ENCODE peak calls at places on chromosomes 7 and 10, in nine cellular contexts. One of them, this sample, is unnamed.

GRCh38 chr10:120221873-120222485 is 235.0 kb upstream of the PLPP4 start:
- DNase-seq in suprapubic skin: no peak
- DNase-seq in right lobe of liver: no peak
- DNase-seq in RWPE2: no peak
- DNase-seq in transverse colon: no peak
- DNase-seq in fibroblast of the aortic adventitia: peak
- DNase-seq in cardiac muscle cell: peak
- DNase-seq in fibroblast of lung: no peak
- DNase-seq in neural progenitor cell: peak
- DNase-seq in this sample: peak

GRCh38 chr7:70698219-70698832 is 433.6 kb upstream of the GALNT17 start:
- DNase-seq in fibroblast of the aortic adventitia: peak
- DNase-seq in neural progenitor cell: peak
- DNase-seq in suprapubic skin: no peak
- DNase-seq in RWPE2: no peak
- DNase-seq in cardiac muscle cell: peak
- DNase-seq in fibroblast of lung: peak
- DNase-seq in transverse colon: no peak
- DNase-seq in right lobe of liver: no peak
- DNase-seq in this sample: peak

GRCh38 chr7:57375783-57376182 is 74.2 kb upstream of the ZNF716 start:
- DNase-seq in fibroblast of the aortic adventitia: no peak
- DNase-seq in fibroblast of lung: no peak
- DNase-seq in cardiac muscle cell: no peak
- DNase-seq in right lobe of liver: peak
- DNase-seq in transverse colon: no peak
- DNase-seq in suprapubic skin: no peak
- DNase-seq in RWPE2: no peak
- DNase-seq in neural progenitor cell: no peak
- DNase-seq in this sample: no peak

GRCh38 chr7:126727930-126728331 is 524.8 kb downstream of the GRM8 start:
- DNase-seq in cardiac muscle cell: peak
- DNase-seq in RWPE2: no peak
- DNase-seq in fibroblast of lung: no peak
- DNase-seq in transverse colon: no peak
- DNase-seq in neural progenitor cell: no peak
- DNase-seq in suprapubic skin: no peak
- DNase-seq in right lobe of liver: no peak
- DNase-seq in fibroblast of the aortic adventitia: peak
- DNase-seq in this sample: peak

GRCh38 chr7:105352018-105352612 is 36.6 kb downstream of the SRPK2 start:
- DNase-seq in right lobe of liver: peak
- DNase-seq in cardiac muscle cell: peak
- DNase-seq in suprapubic skin: peak
- DNase-seq in RWPE2: no peak
- DNase-seq in neural progenitor cell: no peak
- DNase-seq in fibroblast of lung: peak
- DNase-seq in fibroblast of the aortic adventitia: peak
- DNase-seq in transverse colon: peak
- DNase-seq in this sample: peak

GRCh38 chr7:4739528-4739992 is 35.9 kb upstream of the AP5Z1 start:
- DNase-seq in right lobe of liver: peak
- DNase-seq in fibroblast of the aortic adventitia: peak
- DNase-seq in RWPE2: no peak
- DNase-seq in neural progenitor cell: peak
- DNase-seq in transverse colon: no peak
- DNase-seq in fibroblast of lung: peak
- DNase-seq in suprapubic skin: no peak
- DNase-seq in cardiac muscle cell: peak
- DNase-seq in this sample: peak

GRCh38 chr7:151381083-151381332 is 28.8 kb downstream of the WDR86 start:
- DNase-seq in fibroblast of the aortic adventitia: no peak
- DNase-seq in RWPE2: no peak
- DNase-seq in transverse colon: no peak
- DNase-seq in fibroblast of lung: no peak
- DNase-seq in right lobe of liver: no peak
- DNase-seq in neural progenitor cell: no peak
- DNase-seq in suprapubic skin: no peak
- DNase-seq in cardiac muscle cell: no peak
- DNase-seq in this sample: no peak

GRCh38 chr7:38306136-38306535 is 32.7 kb upstream of the TARP start:
- DNase-seq in right lobe of liver: no peak
- DNase-seq in RWPE2: no peak
- DNase-seq in fibroblast of lung: peak
- DNase-seq in fibroblast of the aortic adventitia: no peak
- DNase-seq in cardiac muscle cell: no peak
- DNase-seq in suprapubic skin: no peak
- DNase-seq in neural progenitor cell: no peak
- DNase-seq in transverse colon: no peak
- DNase-seq in this sample: peak

GRCh38 chr7:77482015-77482414 is 55.1 kb upstream of the PTPN12 start:
- DNase-seq in fibroblast of lung: no peak
- DNase-seq in neural progenitor cell: no peak
- DNase-seq in RWPE2: peak
- DNase-seq in fibroblast of the aortic adventitia: peak
- DNase-seq in right lobe of liver: peak
- DNase-seq in suprapubic skin: no peak
- DNase-seq in transverse colon: peak
- DNase-seq in cardiac muscle cell: peak
- DNase-seq in this sample: no peak

GRCh38 chr7:95916573-95917371 is 144.4 kb downstream of the DYNC1I1 start:
- DNase-seq in suprapubic skin: peak
- DNase-seq in fibroblast of lung: peak
- DNase-seq in cardiac muscle cell: peak
- DNase-seq in right lobe of liver: peak
- DNase-seq in transverse colon: peak
- DNase-seq in neural progenitor cell: peak
- DNase-seq in fibroblast of the aortic adventitia: peak
- DNase-seq in RWPE2: no peak
- DNase-seq in this sample: peak

GRCh38 chr10:109875828-109876821 is 47.2 kb downstream of the XPNPEP1 start:
- DNase-seq in fibroblast of lung: no peak
- DNase-seq in transverse colon: no peak
- DNase-seq in cardiac muscle cell: no peak
- DNase-seq in suprapubic skin: no peak
- DNase-seq in neural progenitor cell: no peak
- DNase-seq in fibroblast of the aortic adventitia: no peak
- DNase-seq in RWPE2: no peak
- DNase-seq in right lobe of liver: peak
- DNase-seq in this sample: no peak

GRCh38 chr7:29319719-29320521 is 125.3 kb downstream of the CHN2 start:
- DNase-seq in fibroblast of lung: no peak
- DNase-seq in transverse colon: no peak
- DNase-seq in suprapubic skin: no peak
- DNase-seq in cardiac muscle cell: no peak
- DNase-seq in neural progenitor cell: no peak
- DNase-seq in fibroblast of the aortic adventitia: peak
- DNase-seq in right lobe of liver: no peak
- DNase-seq in RWPE2: no peak
- DNase-seq in this sample: no peak

GRCh38 chr10:21600804-21601512 is 66.9 kb downstream of the MLLT10 start:
- DNase-seq in fibroblast of lung: no peak
- DNase-seq in fibroblast of the aortic adventitia: peak
- DNase-seq in right lobe of liver: no peak
- DNase-seq in transverse colon: no peak
- DNase-seq in cardiac muscle cell: no peak
- DNase-seq in neural progenitor cell: no peak
- DNase-seq in suprapubic skin: no peak
- DNase-seq in RWPE2: no peak
- DNase-seq in this sample: no peak

GRCh38 chr7:47371733-47372368 is 210.1 kb downstream of the TNS3 start:
- DNase-seq in transverse colon: peak
- DNase-seq in suprapubic skin: no peak
- DNase-seq in cardiac muscle cell: peak
- DNase-seq in neural progenitor cell: no peak
- DNase-seq in right lobe of liver: peak
- DNase-seq in fibroblast of lung: peak
- DNase-seq in RWPE2: no peak
- DNase-seq in fibroblast of the aortic adventitia: no peak
- DNase-seq in this sample: peak

GRCh38 chr7:151315038-151315655 is 26.5 kb upstream of the NUB1 start:
- DNase-seq in transverse colon: peak
- DNase-seq in suprapubic skin: peak
- DNase-seq in neural progenitor cell: peak
- DNase-seq in RWPE2: no peak
- DNase-seq in cardiac muscle cell: peak
- DNase-seq in fibroblast of lung: peak
- DNase-seq in fibroblast of the aortic adventitia: peak
- DNase-seq in right lobe of liver: peak
- DNase-seq in this sample: peak

GRCh38 chr10:24806262-24806661 is 82.6 kb upstream of the ARHGAP21 start:
- DNase-seq in RWPE2: no peak
- DNase-seq in fibroblast of lung: no peak
- DNase-seq in neural progenitor cell: no peak
- DNase-seq in cardiac muscle cell: no peak
- DNase-seq in suprapubic skin: no peak
- DNase-seq in fibroblast of the aortic adventitia: no peak
- DNase-seq in right lobe of liver: no peak
- DNase-seq in transverse colon: no peak
- DNase-seq in this sample: no peak

GRCh38 chr7:16916111-16916639 is 34.4 kb upstream of the AGR3 start:
- DNase-seq in fibroblast of lung: peak
- DNase-seq in suprapubic skin: no peak
- DNase-seq in transverse colon: no peak
- DNase-seq in right lobe of liver: no peak
- DNase-seq in RWPE2: no peak
- DNase-seq in neural progenitor cell: no peak
- DNase-seq in cardiac muscle cell: peak
- DNase-seq in fibroblast of the aortic adventitia: peak
- DNase-seq in this sample: peak
- H3K4me3 ChIP-seq in fibroblast of lung: no peak
- H3K4me3 ChIP-seq in suprapubic skin: no peak
- H3K4me3 ChIP-seq in transverse colon: no peak
- H3K4me3 ChIP-seq in right lobe of liver: no peak
- H3K4me3 ChIP-seq in RWPE2: peak
- H3K4me3 ChIP-seq in neural progenitor cell: no peak
- H3K4me3 ChIP-seq in cardiac muscle cell: no peak
- H3K4me3 ChIP-seq in fibroblast of the aortic adventitia: no peak
- H3K4me3 ChIP-seq in this sample: no peak

GRCh38 chr10:49744091-49744685 is 17.9 kb downstream of the OGDHL start:
- DNase-seq in neural progenitor cell: no peak
- DNase-seq in suprapubic skin: no peak
- DNase-seq in fibroblast of lung: no peak
- DNase-seq in RWPE2: peak
- DNase-seq in cardiac muscle cell: no peak
- DNase-seq in right lobe of liver: no peak
- DNase-seq in transverse colon: no peak
- DNase-seq in fibroblast of the aortic adventitia: no peak
- DNase-seq in this sample: no peak

GRCh38 chr10:49743464-49744075 is 18.6 kb downstream of the OGDHL start:
- DNase-seq in fibroblast of lung: no peak
- DNase-seq in cardiac muscle cell: no peak
- DNase-seq in fibroblast of the aortic adventitia: no peak
- DNase-seq in neural progenitor cell: no peak
- DNase-seq in right lobe of liver: no peak
- DNase-seq in suprapubic skin: no peak
- DNase-seq in transverse colon: no peak
- DNase-seq in RWPE2: peak
- DNase-seq in this sample: no peak

GRCh38 chr10:49746626-49747302 is 15.4 kb downstream of the OGDHL start:
- DNase-seq in suprapubic skin: no peak
- DNase-seq in cardiac muscle cell: no peak
- DNase-seq in fibroblast of the aortic adventitia: no peak
- DNase-seq in RWPE2: no peak
- DNase-seq in transverse colon: no peak
- DNase-seq in right lobe of liver: no peak
- DNase-seq in fibroblast of lung: no peak
- DNase-seq in neural progenitor cell: no peak
- DNase-seq in this sample: no peak

GRCh38 chr10:49745756-49746155 is 16.4 kb downstream of the OGDHL start:
- DNase-seq in right lobe of liver: no peak
- DNase-seq in fibroblast of lung: no peak
- DNase-seq in fibroblast of the aortic adventitia: no peak
- DNase-seq in suprapubic skin: no peak
- DNase-seq in neural progenitor cell: no peak
- DNase-seq in RWPE2: no peak
- DNase-seq in cardiac muscle cell: no peak
- DNase-seq in transverse colon: no peak
- DNase-seq in this sample: no peak

GRCh38 chr10:49744924-49745605 is 17.1 kb downstream of the OGDHL start:
- DNase-seq in cardiac muscle cell: no peak
- DNase-seq in suprapubic skin: no peak
- DNase-seq in fibroblast of lung: no peak
- DNase-seq in fibroblast of the aortic adventitia: no peak
- DNase-seq in transverse colon: no peak
- DNase-seq in right lobe of liver: no peak
- DNase-seq in RWPE2: no peak
- DNase-seq in neural progenitor cell: peak
- DNase-seq in this sample: no peak
- TF ChIP-seq CTCF in cardiac muscle cell: no peak
- TF ChIP-seq CTCF in suprapubic skin: no peak
- TF ChIP-seq CTCF in fibroblast of lung: no peak
- TF ChIP-seq CTCF in fibroblast of the aortic adventitia: no peak
- TF ChIP-seq CTCF in transverse colon: no peak
- TF ChIP-seq CTCF in right lobe of liver: no peak
- TF ChIP-seq CTCF in RWPE2: no peak
- TF ChIP-seq CTCF in neural progenitor cell: peak
- TF ChIP-seq CTCF in this sample: no peak

DNA sequence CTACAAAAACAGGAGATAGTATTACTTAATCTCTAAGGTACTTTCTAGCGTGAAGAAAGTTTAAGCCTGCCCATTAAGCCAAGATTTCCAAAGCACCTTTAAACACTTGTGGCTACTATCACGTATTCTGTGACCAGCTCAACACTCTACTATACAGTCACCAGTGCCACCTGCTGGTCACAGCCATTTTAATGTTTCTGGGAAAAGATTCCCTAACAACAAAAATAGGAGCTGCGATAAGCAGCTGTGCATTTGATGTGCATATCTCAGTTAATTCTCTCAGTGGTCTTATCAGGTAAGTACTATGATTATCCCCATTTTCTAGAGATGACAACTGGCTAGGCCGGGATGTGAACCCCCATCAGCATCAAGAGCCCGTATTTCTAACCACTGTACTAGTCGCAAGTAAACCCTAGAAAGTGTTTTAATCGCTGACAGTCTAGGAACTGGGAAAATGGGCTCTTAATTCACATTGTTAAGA is 860 bp downstream of the SEC31B start:
- DNase-seq in RWPE2: no peak
- DNase-seq in right lobe of liver: peak
- DNase-seq in fibroblast of lung: peak
- DNase-seq in transverse colon: peak
- DNase-seq in suprapubic skin: no peak
- DNase-seq in fibroblast of the aortic adventitia: peak
- DNase-seq in cardiac muscle cell: peak
- DNase-seq in neural progenitor cell: peak
- DNase-seq in this sample: peak
- H3K4me3 ChIP-seq in RWPE2: no peak
- H3K4me3 ChIP-seq in right lobe of liver: peak
- H3K4me3 ChIP-seq in fibroblast of lung: peak
- H3K4me3 ChIP-seq in transverse colon: no peak
- H3K4me3 ChIP-seq in suprapubic skin: peak
- H3K4me3 ChIP-seq in fibroblast of the aortic adventitia: no peak
- H3K4me3 ChIP-seq in cardiac muscle cell: peak
- H3K4me3 ChIP-seq in neural progenitor cell: peak
- H3K4me3 ChIP-seq in this sample: peak

DNA sequence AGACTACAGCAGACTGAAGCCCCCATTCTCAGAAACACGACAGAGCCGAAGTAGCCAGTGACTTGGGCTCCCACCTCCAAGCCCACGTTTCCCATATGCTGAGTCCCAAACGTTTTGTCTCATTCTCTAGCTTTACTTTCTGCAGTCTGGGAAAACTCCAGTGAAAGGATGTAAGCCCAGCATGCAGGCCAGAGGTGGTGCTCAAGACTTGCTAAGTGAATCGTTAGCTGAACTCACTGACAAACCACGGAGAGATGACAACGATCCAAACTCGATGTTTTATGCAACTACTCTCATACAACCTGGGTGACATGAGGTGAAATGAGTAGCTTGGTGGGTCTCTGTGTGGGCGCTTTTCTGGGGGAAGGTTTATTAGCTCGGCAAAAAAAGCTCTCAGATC is 731.8 kb downstream of the SUGCT start:
- DNase-seq in transverse colon: no peak
- DNase-seq in cardiac muscle cell: peak
- DNase-seq in RWPE2: no peak
- DNase-seq in neural progenitor cell: peak
- DNase-seq in fibroblast of the aortic adventitia: peak
- DNase-seq in fibroblast of lung: peak
- DNase-seq in right lobe of liver: no peak
- DNase-seq in suprapubic skin: no peak
- DNase-seq in this sample: peak
- TF ChIP-seq CTCF in transverse colon: no peak
- TF ChIP-seq CTCF in cardiac muscle cell: peak
- TF ChIP-seq CTCF in RWPE2: no peak
- TF ChIP-seq CTCF in neural progenitor cell: peak
- TF ChIP-seq CTCF in fibroblast of the aortic adventitia: peak
- TF ChIP-seq CTCF in fibroblast of lung: peak
- TF ChIP-seq CTCF in right lobe of liver: no peak
- TF ChIP-seq CTCF in suprapubic skin: no peak
- TF ChIP-seq CTCF in this sample: peak

This sample was measured in fibroblast of mammary gland.